ENCODE peak calls at places on chromosome 9, in five cellular contexts. U is progenitor cell of endocrine pancreas; R is Right ventricle myocardium inferior; E is stimulated activated CD4-positive, alpha-beta T cell treated with anti-CD3 and anti-CD28 coated beads, Interleukin-1b, Interleukin-23, amount 100 ng/mL, for 4 hours; K is stimulated activated naive CD8-positive, alpha-beta T cell treated with anti-CD3 and anti-CD28 coated beads, Interleukin-15, Interleukin-2, amounts not matched to agents 100 U/mL and 50 U/mL, for 24 hours. G is an unnamed sample.

GRCh38 chr9:89177021-89177400 is 1.6 kb downstream of the SHC3 start:
- DNase-seq in E (no peak), U (no peak), R (no peak), K (no peak), G (no peak)

GRCh38 chr9:114291886-114292590 is 30.9 kb upstream of the ORM1 start:
- DNase-seq in R (no peak), K (no peak), U (no peak), E (no peak), G (no peak)

GRCh38 chr9:83630938-83631457 is 8.1 kb downstream of the IDNK start:
- DNase-seq in U (no peak), R (no peak), K (no peak), E (no peak), G (no peak)

GRCh38 chr9:26770821-26771220 is 121.8 kb downstream of the CAAP1 start:
- DNase-seq in U (no peak), R (no peak), E (no peak), K (no peak), G (no peak)

GRCh38 chr9:111959960-111960359 is 63.3 kb downstream of the UGCG start:
- DNase-seq in R (no peak), U (no peak), K (no peak), E (no peak), G (no peak)

GRCh38 chr9:100575765-100576368 is 2.0 kb upstream of the CAVIN4 start:
- DNase-seq in K (no peak), R (no peak), U (no peak), E (no peak), G (no peak)

GRCh38 chr9:37732086-37732744 is 21.4 kb upstream of the TRMT10B start:
- DNase-seq in R (no peak), K (no peak), U (no peak), E (no peak), G (no peak)

GRCh38 chr9:72464819-72465218 is 56.6 kb upstream of the TMC1 start:
- DNase-seq in R (no peak), E (no peak), U (no peak), K (no peak), G (peak; percentile 56)

GRCh38 chr9:36847781-36848673 is 186.0 kb downstream of the PAX5 start:
- DNase-seq in K (no peak), E (no peak), U (no peak), R (peak; percentile 32), G (no peak)

GRCh38 chr9:99699386-99699785 is 122.3 kb upstream of the NR4A3 start:
- DNase-seq in U (no peak), R (no peak), K (no peak), E (no peak), G (no peak)

GRCh38 chr9:135252980-135253304 is 165.5 kb downstream of the OLFM1 start:
- DNase-seq in U (no peak), E (no peak), K (no peak), R (peak; percentile 28), G (no peak)

GRCh38 chr9:23215688-23216087 is 610.4 kb downstream of the ELAVL2 start:
- DNase-seq in K (no peak), U (no peak), E (no peak), R (no peak), G (no peak)

GRCh38 chr9:131045300-131046092 is 36.5 kb downstream of the LAMC3 start:
- DNase-seq in R (peak; percentile 42), E (no peak), U (no peak), K (peak; percentile 47), G (no peak)

GRCh38 chr9:5041390-5042115 is 56.5 kb downstream of the JAK2 start:
- DNase-seq in E (no peak), R (no peak), K (no peak), U (no peak), G (peak; percentile 68)

GRCh38 chr9:581673-582497 is 259.6 kb upstream of the DMRT1 start:
- DNase-seq in E (no peak), R (no peak), U (peak; percentile 21), K (no peak), G (no peak)

GRCh38 chr9:4630836-4631235 is 31.3 kb upstream of the PLPP6 start:
- DNase-seq in R (no peak), E (no peak), K (no peak), U (no peak), G (no peak)

GRCh38 chr9:18985464-18985951 is 47.5 kb downstream of the SAXO1 start:
- DNase-seq in U (no peak), K (no peak), R (no peak), E (no peak), G (no peak)

GRCh38 chr9:134688661-134689319 is 47.2 kb downstream of the COL5A1 start:
- DNase-seq in E (no peak), K (no peak), R (no peak), U (no peak), G (no peak)

GRCh38 chr9:35771079-35771441 is 17.0 kb upstream of the MSMP start:
- DNase-seq in R (no peak), E (no peak), K (no peak), U (no peak), G (peak; percentile 47)

GRCh38 chr9:91896513-91897121 is 53.4 kb downstream of the ROR2 start:
- DNase-seq in U (no peak), R (no peak), E (no peak), K (no peak), G (peak; percentile 32)

GRCh38 chr9:91515074-91515687 is 91.5 kb upstream of the NFIL3 start:
- DNase-seq in K (peak; percentile 14), R (no peak), U (no peak), E (no peak), G (no peak)

G was measured in upper lobe of left lung.